ENCODE peak calls at places on chromosomes 12 and 14, in eight cellular contexts. F is cardiac muscle cell, D is HL-60, Q is fibroblast of lung, R is H9, Z is GM20000, A is neural crest cell, X is neural progenitor cell. V is an unnamed sample.

GRCh38 chr12:52530905-52531304 is 10.7 kb upstream of the KRT5 start:
- DNase-seq in Q (no peak), R (no peak), A (no peak), F (no peak), Z (no peak), X (no peak), D (no peak), V (no peak)

GRCh38 chr14:89906000-89906399 is 48.5 kb downstream of the EFCAB11 start:
- DNase-seq in F (no peak), D (no peak), Z (no peak), R (no peak), X (no peak), Q (no peak), A (no peak), V (no peak)

GRCh38 chr12:106774808-106775524 is 484 bp downstream of the RIC8B start:
- DNase-seq in F (no peak), R (no peak), Z (peak; percentile 43), A (no peak), D (peak; percentile 3), X (no peak), Q (no peak), V (no peak)

GRCh38 chr12:84508325-84508861 is 404.2 kb downstream of the SLC6A15 start:
- DNase-seq in Z (no peak), R (peak; percentile 56), A (no peak), F (peak; percentile 63), X (peak; percentile 8), D (no peak), Q (peak; percentile 83), V (no peak)

GRCh38 chr14:70666364-70666691 is 24.6 kb downstream of the TTC9 start:
- DNase-seq in X (no peak), D (no peak), R (no peak), Q (peak; percentile 35), F (peak; percentile 1), A (no peak), Z (no peak), V (no peak)

GRCh38 chr12:89370850-89371249 is 18.5 kb upstream of the DUSP6 start:
- DNase-seq in A (no peak), D (no peak), R (no peak), Q (peak; percentile 97), Z (no peak), F (peak; percentile 79), X (no peak), V (no peak)

GRCh38 chr12:91667698-91668097 is 477.9 kb downstream of the BTG1 start:
- DNase-seq in F (no peak), D (no peak), A (no peak), X (no peak), Q (no peak), R (no peak), Z (no peak), V (no peak)

GRCh38 chr14:65024957-65025356 is 38.3 kb downstream of the FNTB start:
- DNase-seq in D (no peak), F (no peak), Z (no peak), X (no peak), R (no peak), A (no peak), Q (no peak), V (no peak)

GRCh38 chr14:29282169-29282568 is 515.6 kb downstream of the FOXG1 start:
- DNase-seq in X (no peak), R (no peak), Z (no peak), D (no peak), Q (peak; percentile 73), F (no peak), A (no peak), V (no peak)

GRCh38 chr14:89444044-89444443 is 27.0 kb upstream of the FOXN3 start:
- DNase-seq in D (no peak), Z (peak; percentile 25), Q (no peak), X (no peak), F (no peak), R (no peak), A (no peak), V (no peak)

GRCh38 chr12:132429932-132430643 is 59.9 kb upstream of the FBRSL1 start:
- DNase-seq in Q (no peak), X (peak; percentile 86), A (no peak), F (no peak), R (peak; percentile 89), Z (peak; percentile 85), D (peak; percentile 76), V (no peak)

GRCh38 chr14:104682107-104682593 is 7.3 kb upstream of the INF2 start:
- DNase-seq in R (peak; percentile 96), X (peak; percentile 72), F (peak; percentile 55), Q (no peak), Z (no peak), A (no peak), D (no peak), V (no peak)

GRCh38 chr12:107651867-107652449 is 33.6 kb upstream of the PWP1 start:
- DNase-seq in Z (no peak), Q (no peak), D (no peak), F (no peak), R (no peak), A (no peak), X (no peak), V (no peak)

GRCh38 chr12:6614513-6615177 is 7.5 kb upstream of the CHD4 start:
- DNase-seq in D (no peak), Q (no peak), X (peak; percentile 56), A (no peak), F (no peak), Z (no peak), R (peak; percentile 75), V (no peak)
- TF ChIP-seq CTCF in D (no peak), Q (no peak), X (peak; percentile 21), A (no peak), F (peak; percentile 4), Z (no peak), R (peak; percentile 48), V (no peak)

DNA sequence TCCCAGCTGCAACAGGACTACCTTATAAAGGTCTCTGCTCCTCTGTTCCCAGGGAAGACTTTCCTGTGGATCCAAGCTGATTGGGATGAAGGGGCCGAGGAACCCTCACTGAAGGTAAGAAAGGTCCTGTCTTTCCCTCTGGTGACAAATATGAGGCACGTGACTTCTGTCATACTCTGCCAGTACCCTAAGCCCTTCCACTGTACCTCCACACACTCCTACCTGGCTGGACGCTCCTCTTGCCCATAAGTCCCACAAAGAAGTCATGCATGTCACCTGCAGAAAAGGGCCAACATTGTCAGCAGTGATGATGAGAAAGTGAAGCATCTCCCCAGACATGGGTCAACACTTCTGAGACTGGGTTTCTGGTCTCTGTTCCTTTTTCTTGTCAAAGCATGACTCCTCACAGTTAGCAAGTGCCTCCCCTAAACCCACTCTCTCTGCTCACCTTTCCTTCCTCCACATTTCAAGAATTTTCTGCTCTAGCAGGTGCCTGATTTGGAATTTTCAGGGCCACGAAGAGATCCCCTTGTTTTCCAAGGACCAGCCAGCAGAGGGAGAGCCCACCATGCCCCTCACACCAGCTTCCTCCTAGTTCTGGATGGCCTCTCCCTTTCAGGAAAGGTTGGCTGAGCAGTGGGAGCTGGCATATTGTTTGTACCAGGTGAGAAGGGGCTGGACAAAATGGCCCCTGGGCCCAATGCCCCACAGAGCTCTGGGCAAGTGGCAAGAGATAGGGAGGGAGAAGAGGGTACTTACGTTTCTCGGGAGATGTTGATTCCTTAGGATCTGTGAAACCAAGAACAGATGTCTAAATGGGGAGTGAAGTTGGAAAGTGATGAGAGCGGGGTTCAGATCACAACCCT is 3.5 kb downstream of the TAC3 start:
- DNase-seq in X (peak; percentile 29), R (no peak), Q (no peak), F (no peak), A (no peak), Z (peak; percentile 70), D (no peak), V (no peak)
- TF ChIP-seq CTCF in X (peak; percentile 37), R (peak; percentile 57), Q (no peak), F (no peak), A (no peak), Z (no peak), D (no peak), V (no peak)

GRCh38 chr12:102806592-102806991 is 110.5 kb downstream of the PAH start:
- DNase-seq in Z (no peak), D (no peak), X (peak; percentile 7), A (no peak), F (no peak), R (no peak), Q (no peak), V (no peak)

GRCh38 chr12:102814691-102815367 is 102.2 kb downstream of the PAH start:
- DNase-seq in Q (no peak), F (no peak), A (no peak), D (no peak), Z (no peak), R (no peak), X (no peak), V (no peak)

GRCh38 chr12:102808412-102808811 is 108.6 kb downstream of the PAH start:
- DNase-seq in A (no peak), D (no peak), F (no peak), X (no peak), Z (no peak), Q (no peak), R (no peak), V (no peak)

GRCh38 chr12:102806110-102806509 is 110.9 kb downstream of the PAH start:
- DNase-seq in Q (no peak), Z (no peak), F (no peak), D (no peak), A (no peak), R (no peak), X (no peak), V (no peak)

GRCh38 chr12:102811125-102811737 is 105.8 kb downstream of the PAH start:
- DNase-seq in F (peak; percentile 6), D (no peak), A (peak; percentile 34), Q (no peak), R (peak; percentile 67), Z (peak; percentile 44), X (peak; percentile 70), V (no peak)
- TF ChIP-seq CTCF in F (peak; percentile 35), D (no peak), A (peak; percentile 76), Q (no peak), R (peak; percentile 90), Z (peak; percentile 39), X (peak; percentile 86), V (no peak)

GRCh38 chr12:28958553-28959195 is 190.4 kb upstream of the FAR2 start:
- DNase-seq in A (no peak), R (no peak), F (peak; percentile 86), Q (peak; percentile 81), D (no peak), Z (no peak), X (no peak), V (no peak)

GRCh38 chr12:28967426-28967825 is 181.7 kb upstream of the FAR2 start:
- DNase-seq in F (no peak), D (no peak), X (no peak), A (no peak), Z (no peak), R (no peak), Q (no peak), V (no peak)

GRCh38 chr12:28961948-28962384 is 187.1 kb upstream of the FAR2 start:
- DNase-seq in Z (no peak), F (peak; percentile 58), Q (peak; percentile 51), X (no peak), D (no peak), R (no peak), A (no peak), V (no peak)

GRCh38 chr12:28966049-28966778 is 182.9 kb upstream of the FAR2 start:
- DNase-seq in F (peak; percentile 92), R (no peak), X (peak; percentile 7), Z (no peak), Q (peak; percentile 81), A (no peak), D (no peak), V (no peak)

DNA sequence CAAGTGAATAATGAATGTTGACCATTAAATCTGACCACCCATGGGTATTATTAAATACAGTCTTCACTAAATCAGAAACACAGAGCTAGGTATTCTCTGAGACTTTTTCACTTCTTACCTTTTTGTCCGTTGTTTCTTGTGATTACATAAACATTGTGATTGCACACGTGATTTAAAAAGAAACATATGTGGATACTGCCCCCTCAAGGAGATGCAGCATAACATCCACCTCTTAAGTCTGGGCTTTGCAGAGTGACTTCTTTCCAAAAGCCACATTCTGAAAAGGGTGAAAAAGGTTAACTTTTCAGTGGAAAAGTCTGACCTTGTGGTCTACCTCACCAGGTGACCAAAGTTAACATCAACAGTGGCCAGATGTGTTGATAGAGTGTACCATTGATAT is 185.5 kb upstream of the FAR2 start:
- DNase-seq in R (no peak), A (no peak), Q (peak; percentile 45), F (peak; percentile 70), Z (no peak), X (peak; percentile 14), D (no peak), V (no peak)
- TF ChIP-seq CTCF in R (peak; percentile 72), A (peak; percentile 60), Q (peak; percentile 27), F (peak; percentile 60), Z (no peak), X (peak; percentile 52), D (no peak), V (no peak)